ENCODE peak calls at places on chromosome 3, in four cellular contexts. X is NCI-H1105 treated with DMSO at 0.1 percent for 48 hours, G is kidney, D is SK-N-DZ. H is an unnamed sample.

GRCh38 chr3:171944109-171945016 is 95.0 kb upstream of the FNDC3B start:
- DNase-seq in X (no peak), G (no peak), D (no peak), H (no peak)

GRCh38 chr3:151918253-151919029 is 45.0 kb downstream of the SUCNR1 start:
- DNase-seq in X (peak), G (no peak), D (peak), H (peak)

GRCh38 chr3:104763007-104763406 is 603.7 kb upstream of the ALCAM start:
- DNase-seq in X (no peak), G (no peak), D (no peak), H (no peak)

GRCh38 chr3:127720161-127720823 is 47.5 kb downstream of the ABTB1 start:
- DNase-seq in X (no peak), G (no peak), D (no peak), H (no peak)

GRCh38 chr3:126678691-126679317 is 23.9 kb upstream of the TXNRD3 start:
- DNase-seq in X (no peak), G (no peak), D (peak), H (peak)

GRCh38 chr3:151016421-151016820 is 43.9 kb upstream of the CLRN1 start:
- DNase-seq in X (no peak), G (no peak), D (no peak), H (no peak)

GRCh38 chr3:16090013-16090412 is 84.5 kb upstream of the GALNT15 start:
- DNase-seq in X (no peak), G (no peak), D (no peak), H (no peak)

GRCh38 chr3:156334841-156335545 is 214.6 kb downstream of the KCNAB1 start:
- DNase-seq in X (no peak), G (no peak), D (no peak), H (no peak)

GRCh38 chr3:8561365-8561764 is 59.7 kb downstream of the LMCD1 start:
- DNase-seq in X (no peak), G (no peak), D (no peak), H (no peak)

GRCh38 chr3:24579008-24579407 is 84.4 kb upstream of the THRB start:
- DNase-seq in X (no peak), G (no peak), D (no peak), H (no peak)

GRCh38 chr3:153285194-153285641 is 123.2 kb downstream of the RAP2B start:
- DNase-seq in X (no peak), G (no peak), D (no peak), H (no peak)

GRCh38 chr3:9229325-9229724 is 20.1 kb downstream of the SRGAP3 start:
- DNase-seq in X (no peak), G (no peak), D (no peak), H (no peak)

GRCh38 chr3:186746008-186746407 is 28.8 kb downstream of the KNG1 start:
- DNase-seq in X (no peak), G (no peak), D (no peak), H (no peak)

GRCh38 chr3:9810357-9810726 is 280 bp downstream of the TTLL3 start:
- DNase-seq in X (no peak), G (peak), D (peak), H (no peak)

GRCh38 chr3:187694801-187695200 is 7.6 kb downstream of the RTP2 start:
- DNase-seq in X (no peak), G (no peak), D (no peak), H (no peak)

GRCh38 chr3:151169700-151170224 is 33.3 kb downstream of the GPR171 start:
- DNase-seq in X (no peak), G (no peak), D (no peak), H (no peak)

GRCh38 chr3:26247669-26248068 is 374.9 kb upstream of the LRRC3B start:
- DNase-seq in X (no peak), G (no peak), D (peak), H (no peak)